ENCODE peak calls at places on chromosome 12, in five cellular contexts. F is esophagus squamous epithelium, Y is A549, A is gastrocnemius medialis, L is esophagus muscularis mucosa. X is an unnamed sample.
A peak's percentile ranks its signal among the peaks of the same experiment; 100 is the strongest.

GRCh38 chr12:112096667-112097066 is 11.9 kb downstream of the NAA25 start:
- DNase-seq in F (no peak), Y (peak; percentile 77), A (no peak), L (no peak), X (peak; percentile 67)

GRCh38 chr12:14621821-14622220 is 54.1 kb upstream of the PLBD1 start:
- DNase-seq in F (no peak), Y (no peak), A (no peak), L (no peak), X (no peak)

GRCh38 chr12:53049582-53050318 is at the start of gene TNS2:
- DNase-seq in F (no peak), Y (peak; percentile 68), A (peak; percentile 91), L (peak; percentile 96), X (no peak)

GRCh38 chr12:105774037-105774436 is 364.7 kb downstream of the NUAK1 start:
- DNase-seq in F (no peak), Y (no peak), A (no peak), L (no peak), X (no peak)

GRCh38 chr12:116196752-116197718 is 80.5 kb downstream of the MED13L start:
- DNase-seq in F (no peak), Y (no peak), A (no peak), L (no peak), X (no peak)

GRCh38 chr12:25843976-25844375 is 114.5 kb upstream of the RASSF8 start:
- DNase-seq in F (no peak), Y (no peak), A (no peak), L (no peak), X (no peak)

GRCh38 chr12:125065021-125065752 is at the start of gene AACS:
- DNase-seq in F (no peak), Y (peak; percentile 80), A (peak; percentile 52), L (no peak), X (no peak)

GRCh38 chr12:11856971-11857370 is 207.5 kb downstream of the ETV6 start:
- DNase-seq in F (no peak), Y (no peak), A (no peak), L (no peak), X (peak; percentile 82)

GRCh38 chr12:93563807-93564538 is 8.5 kb upstream of the SOCS2 start:
- DNase-seq in F (no peak), Y (peak; percentile 89), A (no peak), L (no peak), X (peak; percentile 68)

GRCh38 chr12:90292183-90292582 is 583.5 kb upstream of the ATP2B1 start:
- DNase-seq in F (no peak), Y (no peak), A (no peak), L (no peak), X (no peak)
- H3K27ac ChIP-seq in F (no peak overlapping the region), Y (no peak overlapping the region), A (no peak overlapping the region), L (no peak overlapping the region), X (no peak overlapping the region)

DNA sequence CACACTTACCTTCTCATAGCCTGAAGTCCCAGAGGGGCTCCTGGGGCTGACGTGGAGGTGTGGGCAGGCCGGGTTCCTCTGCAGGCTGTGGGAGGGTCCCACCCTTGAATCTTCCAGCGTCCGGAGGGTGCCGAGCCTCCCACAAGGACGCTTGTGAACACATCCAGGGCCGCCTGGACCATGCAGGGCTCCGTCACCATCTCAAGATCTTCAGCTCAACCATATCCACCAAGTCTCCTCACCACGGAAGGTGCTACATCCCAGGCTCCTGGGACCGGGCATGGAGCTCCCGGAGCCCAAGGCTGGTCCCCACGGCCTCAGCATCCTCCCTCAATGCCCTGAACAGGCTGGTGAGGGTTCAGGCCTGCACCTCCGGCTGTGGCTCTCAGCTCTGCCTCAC is 10.7 kb upstream of the FBRSL1 start:
- DNase-seq in F (no peak), Y (no peak), A (no peak), L (no peak), X (no peak)
- H3K27ac ChIP-seq in F (no peak overlapping the region), Y (no peak overlapping the region), A (no peak overlapping the region), L (no peak overlapping the region), X (no peak overlapping the region)

GRCh38 chr12:121811434-121812319 is 7.9 kb downstream of the SETD1B start:
- DNase-seq in F (no peak), Y (peak; percentile 72), A (no peak), L (no peak), X (no peak)

GRCh38 chr12:121810833-121811433 is 7.1 kb downstream of the SETD1B start:
- DNase-seq in F (no peak), Y (no peak), A (no peak), L (no peak), X (no peak)

GRCh38 chr12:121809712-121810116 is 5.9 kb downstream of the SETD1B start:
- DNase-seq in F (no peak), Y (no peak), A (no peak), L (no peak), X (no peak)

GRCh38 chr12:121808623-121809022 is 4.8 kb downstream of the SETD1B start:
- DNase-seq in F (no peak), Y (no peak), A (no peak), L (no peak), X (no peak)

GRCh38 chr12:121810234-121810817 is 6.5 kb downstream of the SETD1B start:
- DNase-seq in F (no peak), Y (no peak), A (no peak), L (no peak), X (no peak)
- H3K27ac ChIP-seq in F (no peak overlapping the region), Y (no peak overlapping the region), A (peak overlapping the region; percentile 89), L (peak overlapping the region; percentile 81), X (no peak overlapping the region)

DNA sequence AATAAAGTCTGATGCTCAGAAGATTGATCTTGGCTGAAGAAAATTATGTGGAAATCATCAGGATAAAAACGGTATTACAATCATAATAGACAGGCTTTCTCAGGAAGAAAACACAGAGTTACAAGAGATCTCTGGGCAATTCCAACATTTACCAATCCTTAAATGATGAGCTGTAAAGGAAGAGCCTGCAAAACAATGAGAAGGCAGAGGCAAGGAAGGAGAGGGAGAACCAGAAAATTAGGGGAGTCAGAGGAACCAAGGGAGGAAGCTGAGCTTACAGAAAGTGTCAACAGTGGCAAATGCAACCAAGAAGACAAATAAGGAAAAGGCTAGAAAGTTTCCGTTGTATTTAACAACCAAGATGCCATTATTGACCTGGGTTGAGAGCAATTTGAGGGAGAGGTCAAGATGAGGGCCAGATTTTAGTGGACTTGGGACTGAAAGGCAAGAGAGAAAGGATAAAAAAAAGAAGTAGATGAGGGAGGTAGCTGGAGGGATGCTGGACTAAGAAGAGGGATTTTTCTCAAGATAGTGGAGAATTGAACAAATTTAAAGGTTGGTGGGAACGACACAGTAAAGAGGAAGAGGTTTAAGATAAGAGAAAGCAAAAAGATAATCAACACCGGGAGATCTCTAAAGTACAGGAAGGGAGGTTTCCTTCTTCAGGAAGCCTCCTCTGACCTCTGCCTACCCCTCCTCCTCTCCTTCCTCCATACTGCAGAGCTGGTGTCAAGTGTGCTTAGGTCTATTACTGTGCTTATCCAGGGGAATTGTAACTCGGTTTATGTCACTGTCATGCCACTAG is 116.9 kb downstream of the DUSP6 start:
- DNase-seq in F (no peak), Y (no peak), A (no peak), L (no peak), X (no peak)
- H3K27ac ChIP-seq in F (no peak overlapping the region), Y (no peak overlapping the region), A (no peak overlapping the region), L (no peak overlapping the region), X (peak overlapping the region; percentile 94)

GRCh38 chr12:4829161-4829792 is 80.4 kb upstream of the KCNA1 start:
- DNase-seq in F (no peak), Y (no peak), A (no peak), L (no peak), X (no peak)
- H3K27ac ChIP-seq in F (no peak overlapping the region), Y (no peak overlapping the region), A (no peak overlapping the region), L (no peak overlapping the region), X (no peak overlapping the region)

GRCh38 chr12:43758247-43758727 is 303 bp downstream of the PUS7L start:
- DNase-seq in F (no peak), Y (no peak), A (no peak), L (no peak), X (no peak)

GRCh38 chr12:43760396-43760795 is 1.6 kb downstream of the IRAK4 start:
- DNase-seq in F (no peak), Y (no peak), A (no peak), L (no peak), X (no peak)

GRCh38 chr12:43761535-43761934 is 2.8 kb downstream of the IRAK4 start:
- DNase-seq in F (no peak), Y (no peak), A (no peak), L (no peak), X (no peak)

GRCh38 chr12:43762596-43762995 is 3.8 kb downstream of the IRAK4 start:
- DNase-seq in F (no peak), Y (no peak), A (no peak), L (no peak), X (no peak)

DNA sequence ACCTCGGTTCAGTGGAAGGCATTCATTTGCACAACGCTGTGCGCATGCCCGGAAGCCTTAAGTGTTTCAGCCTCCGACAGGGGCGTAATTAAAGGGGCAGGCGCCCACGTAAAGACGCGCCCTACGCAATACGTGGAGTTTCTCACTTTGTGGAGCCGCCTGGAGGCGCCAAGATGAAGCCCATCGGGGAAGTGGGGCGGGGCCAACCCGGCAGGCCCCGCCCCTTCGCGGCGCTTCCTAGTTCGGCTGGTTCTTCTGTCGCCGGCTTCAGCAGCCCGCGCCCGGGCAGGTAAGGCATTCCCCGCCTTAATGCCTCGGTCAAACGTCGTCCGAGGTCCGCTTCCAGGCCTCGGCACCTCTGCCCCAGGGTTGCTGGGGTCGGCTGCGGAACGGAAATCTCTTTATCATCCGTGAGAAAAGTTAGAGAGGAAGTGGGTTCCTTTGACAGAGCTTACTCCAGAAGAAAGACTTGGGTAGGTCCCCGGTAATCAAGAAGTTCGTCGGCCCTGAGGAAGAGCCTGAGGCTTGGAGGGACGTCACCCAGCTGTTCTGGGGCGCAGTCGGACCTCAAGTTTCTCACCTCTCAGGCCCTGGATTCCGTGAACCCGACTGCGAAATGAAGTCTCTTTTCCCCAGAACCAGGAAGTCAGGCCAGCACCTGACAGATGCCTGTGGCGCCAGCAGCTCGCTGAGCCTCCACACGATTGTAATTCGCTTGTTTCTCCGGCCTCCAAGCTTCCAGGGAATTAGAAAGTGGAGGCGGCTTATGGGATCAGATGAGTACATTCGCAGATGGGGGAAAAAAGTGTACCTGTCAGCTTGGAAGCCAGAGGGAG is at the start of the genes IRAK4 and PUS7L:
- DNase-seq in F (peak; percentile 80), Y (peak; percentile 98), A (peak; percentile 90), L (peak; percentile 99), X (peak; percentile 78)
- H3K27ac ChIP-seq in F (peak within 1 kb of the TSS; percentile 90), Y (peak within 1 kb of the TSS; percentile 67), A (peak within 1 kb of the TSS; percentile 89), L (peak within 1 kb of the TSS; percentile 81), X (peak within 1 kb of the TSS; percentile 91)